ENCODE peak calls at places on chromosomes 11 and 22, in eight cellular contexts. B is HL-60, J is GM23338, T is Panc1, S is SK-N-SH, V is HCT116, G is transverse colon, W is spleen. Z is an unnamed sample.

GRCh38 chr22:31046591-31047226 is 34.4 kb upstream of the SMTN start:
- DNase-seq in B (no peak), S (peak; percentile 31), W (peak; percentile 86), J (peak; percentile 14), V (no peak), T (no peak), G (peak; percentile 21), Z (peak; percentile 45)

GRCh38 chr22:50267591-50268390 is 2.4 kb downstream of the MAPK11 start:
- DNase-seq in B (no peak), V (no peak), W (no peak), S (peak; percentile 68), G (peak; percentile 66), J (peak; percentile 81), T (no peak), Z (peak; percentile 64)

GRCh38 chr22:48744967-48745841 is 1082.5 kb downstream of the BRD1 start:
- DNase-seq in T (no peak), J (no peak), S (no peak), G (no peak), V (no peak), W (peak; percentile 63), B (no peak), Z (peak; percentile 12)

GRCh38 chr11:35334385-35335090 is 84.8 kb downstream of the SLC1A2 start:
- DNase-seq in B (no peak), V (no peak), T (no peak), J (no peak), W (no peak), S (no peak), G (no peak), Z (no peak)

GRCh38 chr11:3341298-3341697 is 37.6 kb downstream of the ZNF195 start:
- DNase-seq in S (peak; percentile 65), V (peak; percentile 18), B (peak; percentile 59), G (peak; percentile 72), T (peak; percentile 28), W (no peak), J (peak; percentile 89), Z (peak; percentile 61)

GRCh38 chr22:45680932-45681700 is 9.5 kb downstream of the ATXN10 start:
- DNase-seq in W (no peak), B (no peak), V (no peak), G (no peak), S (no peak), J (no peak), T (no peak), Z (no peak)

GRCh38 chr11:130999992-131000770 is 83.9 kb upstream of the SNX19 start:
- DNase-seq in G (no peak), T (peak; percentile 87), J (no peak), V (peak; percentile 19), B (no peak), W (no peak), S (no peak), Z (no peak)

GRCh38 chr11:291281-292210 is 2.6 kb downstream of the PGGHG start:
- DNase-seq in B (no peak), T (no peak), W (peak; percentile 76), S (no peak), G (peak; percentile 8), V (no peak), J (peak; percentile 62), Z (no peak)

GRCh38 chr11:125517116-125517804 is 21.2 kb upstream of the FEZ1 start:
- DNase-seq in B (no peak), T (no peak), J (peak; percentile 100), S (peak; percentile 61), W (no peak), V (no peak), G (no peak), Z (no peak)

GRCh38 chr11:122165972-122166371 is 50.0 kb upstream of the BLID start:
- DNase-seq in V (no peak), W (no peak), T (no peak), B (no peak), G (no peak), J (no peak), S (no peak), Z (no peak)

GRCh38 chr11:2522636-2523255 is 77.9 kb downstream of the KCNQ1 start:
- DNase-seq in S (peak; percentile 30), V (no peak), J (no peak), W (peak; percentile 58), T (no peak), G (peak; percentile 4), B (no peak), Z (peak; percentile 43)

GRCh38 chr11:57307666-57308270 is 17.0 kb downstream of the TNKS1BP1 start:
- DNase-seq in S (no peak), T (no peak), B (no peak), J (no peak), V (no peak), G (no peak), W (no peak), Z (no peak)

GRCh38 chr22:44578516-44579230 is 80.6 kb upstream of the RTL6 start:
- DNase-seq in V (no peak), W (peak; percentile 16), J (no peak), B (no peak), T (no peak), G (no peak), S (no peak), Z (no peak)

GRCh38 chr22:20128902-20129746 is 2.5 kb upstream of the ZDHHC8 start:
- DNase-seq in S (no peak), T (no peak), B (peak; percentile 50), G (peak; percentile 38), J (peak; percentile 78), W (no peak), V (no peak), Z (no peak)

GRCh38 chr22:50627452-50627913 is 469 bp downstream of the ARSA start:
- DNase-seq in W (peak; percentile 90), T (no peak), G (peak; percentile 31), J (peak; percentile 63), V (no peak), B (peak; percentile 27), S (peak; percentile 72), Z (no peak)

GRCh38 chr11:131311746-131312145 is 58.7 kb upstream of the NTM start:
- DNase-seq in G (no peak), J (no peak), B (no peak), V (no peak), W (no peak), T (no peak), S (no peak), Z (no peak)

GRCh38 chr11:6405039-6405667 is 13.7 kb downstream of the APBB1 start:
- DNase-seq in T (no peak), G (no peak), J (peak; percentile 97), W (no peak), V (no peak), S (peak; percentile 68), B (no peak), Z (no peak)

GRCh38 chr11:67468835-67469811 is at the start of gene TMEM134:
- DNase-seq in B (peak; percentile 90), J (peak; percentile 95), S (peak; percentile 98), V (peak; percentile 82), G (peak; percentile 94), W (peak; percentile 99), T (peak; percentile 33), Z (peak; percentile 90)

GRCh38 chr22:30453731-30454510 is 17.9 kb downstream of the SEC14L3 start:
- DNase-seq in B (peak; percentile 74), J (peak; percentile 48), G (no peak), V (no peak), W (no peak), S (peak; percentile 35), T (no peak), Z (no peak)

GRCh38 chr22:24505337-24505736 is 10.2 kb downstream of the UPB1 start:
- DNase-seq in V (no peak), G (no peak), B (peak; percentile 51), T (no peak), W (no peak), J (no peak), S (no peak), Z (no peak)

GRCh38 chr11:75516140-75516539 is 9.6 kb downstream of the GDPD5 start:
- DNase-seq in V (no peak), T (no peak), S (no peak), J (no peak), G (no peak), W (no peak), B (no peak), Z (no peak)

GRCh38 chr22:38135133-38135706 is 24.7 kb upstream of the BAIAP2L2 start:
- DNase-seq in J (no peak), W (no peak), B (peak; percentile 45), T (no peak), V (peak; percentile 53), S (no peak), G (no peak), Z (no peak)

GRCh38 chr11:17508306-17508705 is 31.7 kb upstream of the ABCC8 start:
- DNase-seq in W (no peak), V (no peak), B (no peak), S (no peak), G (no peak), T (no peak), J (no peak), Z (no peak)

GRCh38 chr11:19849107-19849789 is 136.6 kb downstream of the NAV2 start:
- DNase-seq in W (no peak), V (no peak), B (no peak), T (no peak), S (no peak), G (no peak), J (no peak), Z (no peak)

GRCh38 chr11:118620529-118621070 is 13.2 kb downstream of the PHLDB1 start:
- DNase-seq in T (no peak), W (peak; percentile 69), J (no peak), B (no peak), G (no peak), S (no peak), V (no peak), Z (no peak)

GRCh38 chr11:83257638-83258229 is 28.4 kb downstream of the CCDC90B start:
- DNase-seq in W (no peak), S (no peak), G (no peak), V (no peak), B (no peak), T (peak; percentile 55), J (no peak), Z (no peak)

GRCh38 chr22:41697126-41697775 is 2.1 kb upstream of the MEI1 start:
- DNase-seq in S (peak; percentile 85), B (peak; percentile 92), V (peak; percentile 68), W (peak; percentile 97), T (peak; percentile 71), G (peak; percentile 95), J (peak; percentile 98), Z (peak; percentile 76)
- H3K4me3 ChIP-seq in S (no peak overlapping the region), B (no peak overlapping the region), V (no peak overlapping the region), W (no peak overlapping the region), T (no peak overlapping the region), G (no peak overlapping the region), J (peak overlapping the region; percentile 41), Z (peak overlapping the region; percentile 35)

GRCh38 chr11:12050470-12050891 is 42.1 kb upstream of the DKK3 start:
- DNase-seq in V (no peak), W (no peak), S (no peak), T (no peak), G (no peak), J (peak; percentile 17), B (no peak), Z (no peak)
- TF ChIP-seq POLR2AphosphoS5 in V (no peak), W (no peak), S (no peak), T (no peak), G (no peak), J (no peak), B (no peak), Z (no peak)

GRCh38 chr22:40240671-40241070 is 62.9 kb downstream of the TNRC6B start:
- DNase-seq in B (no peak), J (no peak), G (no peak), T (no peak), W (no peak), S (no peak), V (no peak), Z (no peak)
- H3K27ac ChIP-seq in B (no peak overlapping the region), J (peak overlapping the region; percentile 16), G (no peak overlapping the region), T (no peak overlapping the region), W (no peak overlapping the region), S (no peak overlapping the region), V (no peak overlapping the region), Z (no peak overlapping the region)

GRCh38 chr11:128283445-128283844 is 303.9 kb downstream of the ETS1 start:
- DNase-seq in W (no peak), V (no peak), G (no peak), S (no peak), J (no peak), B (no peak), T (no peak), Z (no peak)
- H3K4me3 ChIP-seq in W (no peak overlapping the region), V (no peak overlapping the region), G (no peak overlapping the region), S (no peak overlapping the region), J (no peak overlapping the region), B (no peak overlapping the region), T (no peak overlapping the region), Z (no peak overlapping the region)